ENCODE peak calls at places on chromosomes 1 and 21, in five cellular contexts. M is mammary epithelial cell, R is IMR-90, Q is GM23248, U is fibroblast of lung. C is an unnamed sample.

GRCh38 chr1:8424539-8425116 is 106.7 kb downstream of the SLC45A1 start:
- DNase-seq in Q (no peak), R (no peak), U (no peak), M (peak; percentile 28), C (no peak)

GRCh38 chr1:22930235-22930912 is 42.3 kb downstream of the LACTBL1 start:
- DNase-seq in M (peak; percentile 16), R (peak; percentile 17), U (peak; percentile 8), Q (peak; percentile 65), C (no peak)

GRCh38 chr1:228341814-228342626 is 64.6 kb downstream of the TRIM11 start:
- DNase-seq in M (no peak), U (no peak), R (no peak), Q (no peak), C (no peak)

GRCh38 chr1:214506972-214507431 is 44.4 kb downstream of the PTPN14 start:
- DNase-seq in Q (no peak), U (peak; percentile 57), R (no peak), M (peak; percentile 43), C (peak; percentile 39)

GRCh38 chr1:117732956-117733355 is 127.1 kb downstream of the TENT5C start:
- DNase-seq in M (no peak), U (no peak), Q (no peak), R (no peak), C (no peak)

GRCh38 chr1:178540646-178541045 is 27.7 kb downstream of the TEX35 start:
- DNase-seq in M (peak; percentile 36), R (peak; percentile 94), Q (peak; percentile 94), U (peak; percentile 79), C (peak; percentile 73)

GRCh38 chr1:209349372-209350324 is 233.9 kb upstream of the CAMK1G start:
- DNase-seq in U (peak; percentile 74), R (peak; percentile 55), M (no peak), Q (peak; percentile 45), C (peak; percentile 65)

GRCh38 chr1:187310038-187310437 is 481.3 kb downstream of the PLA2G4A start:
- DNase-seq in U (no peak), M (no peak), Q (no peak), R (no peak), C (no peak)

GRCh38 chr1:110478241-110478640 is 27.3 kb downstream of the PROK1 start:
- DNase-seq in U (no peak), R (no peak), M (no peak), Q (no peak), C (no peak)

GRCh38 chr1:85998105-85998504 is 158.5 kb downstream of the COL24A1 start:
- DNase-seq in U (no peak), M (no peak), R (peak; percentile 39), Q (no peak), C (no peak)

GRCh38 chr1:147541672-147542548 is 609 bp downstream of the BCL9 start:
- DNase-seq in R (peak; percentile 39), M (no peak), U (peak; percentile 64), Q (peak; percentile 73), C (peak; percentile 54)

GRCh38 chr1:95386915-95387314 is 152.9 kb downstream of the RWDD3 start:
- DNase-seq in M (no peak), R (no peak), U (no peak), Q (no peak), C (no peak)

GRCh38 chr1:246907472-246907871 is 24.3 kb downstream of the AHCTF1 start:
- DNase-seq in U (peak; percentile 66), R (peak; percentile 72), M (peak; percentile 5), Q (peak; percentile 71), C (peak; percentile 55)

GRCh38 chr1:70764747-70765146 is 282.9 kb downstream of the PTGER3 start:
- DNase-seq in Q (peak; percentile 75), M (no peak), R (no peak), U (peak; percentile 24), C (peak; percentile 6)

GRCh38 chr1:226119169-226119568 is 56.7 kb downstream of the H3-3A start:
- DNase-seq in M (no peak), U (no peak), Q (no peak), R (no peak), C (no peak)

GRCh38 chr1:229526695-229527094 is 18.6 kb upstream of the NUP133 start:
- DNase-seq in U (no peak), R (no peak), M (no peak), Q (no peak), C (no peak)

GRCh38 chr1:23196627-23197328 is 20.5 kb downstream of the HTR1D start:
- DNase-seq in Q (peak; percentile 95), M (peak; percentile 98), U (peak; percentile 100), R (peak; percentile 98), C (peak; percentile 100)

GRCh38 chr1:34744851-34745250 is 10.0 kb upstream of the GJB5 start:
- DNase-seq in Q (no peak), U (no peak), M (no peak), R (no peak), C (no peak)

GRCh38 chr1:224459051-224459450 is 24.5 kb upstream of the WDR26 start:
- DNase-seq in R (no peak), Q (no peak), U (no peak), M (no peak), C (no peak)

GRCh38 chr1:247681288-247681897 is 1.9 kb upstream of the OR13G1 start:
- DNase-seq in R (peak; percentile 27), Q (peak; percentile 49), M (peak; percentile 41), U (peak; percentile 4), C (no peak)

GRCh38 chr1:71557138-71557537 is 476.3 kb upstream of the ZRANB2 start:
- DNase-seq in M (no peak), R (no peak), Q (no peak), U (peak; percentile 5), C (no peak)

GRCh38 chr1:76939107-76939816 is 72.0 kb downstream of the ST6GALNAC5 start:
- DNase-seq in U (peak; percentile 82), R (peak; percentile 37), Q (peak; percentile 57), M (no peak), C (peak; percentile 79)

GRCh38 chr1:163094589-163094988 is 25.4 kb downstream of the RGS4 start:
- DNase-seq in R (no peak), U (peak; percentile 60), Q (no peak), M (no peak), C (no peak)

GRCh38 chr21:44414291-44415072 is 40.8 kb upstream of the LRRC3 start:
- DNase-seq in Q (no peak), R (no peak), M (no peak), U (no peak), C (no peak)

GRCh38 chr1:163585796-163586195 is 264.0 kb downstream of the NUF2 start:
- DNase-seq in M (no peak), Q (no peak), R (no peak), U (no peak), C (no peak)

GRCh38 chr1:9689971-9690381 is 38.4 kb downstream of the PIK3CD start:
- DNase-seq in R (no peak), M (no peak), Q (peak; percentile 59), U (peak; percentile 13), C (no peak)

GRCh38 chr21:14541840-14542495 is 4.1 kb downstream of the SAMSN1 start:
- DNase-seq in Q (no peak), U (no peak), R (no peak), M (no peak), C (no peak)

GRCh38 chr1:225427249-225428065 is at the start of gene LBR:
- DNase-seq in R (peak; percentile 16), U (peak; percentile 42), Q (peak; percentile 71), M (no peak), C (peak; percentile 16)

GRCh38 chr1:226657788-226658537 is 81.1 kb downstream of the ITPKB start:
- DNase-seq in M (peak; percentile 91), R (no peak), Q (no peak), U (no peak), C (no peak)

GRCh38 chr1:108955881-108956280 is 7.4 kb downstream of the CLCC1 start:
- DNase-seq in U (no peak), Q (no peak), M (no peak), R (no peak), C (no peak)

GRCh38 chr1:85611390-85611789 is 30.8 kb downstream of the CCN1 start:
- DNase-seq in U (peak; percentile 95), R (peak; percentile 93), Q (peak; percentile 94), M (peak; percentile 35), C (peak; percentile 94)

GRCh38 chr21:46081022-46081861 is 16.7 kb upstream of the COL6A2 start:
- DNase-seq in U (no peak), Q (peak; percentile 82), M (no peak), R (no peak), C (no peak)

GRCh38 chr1:233500111-233500510 is 113.8 kb upstream of the KCNK1 start:
- DNase-seq in R (no peak), U (no peak), Q (no peak), M (no peak), C (no peak)

GRCh38 chr1:25902462-25902861 is 3.8 kb downstream of the STMN1 start:
- DNase-seq in U (no peak), R (no peak), M (no peak), Q (no peak), C (no peak)
- H3K9ac ChIP-seq in U (no peak overlapping the region), R (no peak overlapping the region), M (no peak overlapping the region), Q (no peak overlapping the region), C (no peak overlapping the region)

DNA sequence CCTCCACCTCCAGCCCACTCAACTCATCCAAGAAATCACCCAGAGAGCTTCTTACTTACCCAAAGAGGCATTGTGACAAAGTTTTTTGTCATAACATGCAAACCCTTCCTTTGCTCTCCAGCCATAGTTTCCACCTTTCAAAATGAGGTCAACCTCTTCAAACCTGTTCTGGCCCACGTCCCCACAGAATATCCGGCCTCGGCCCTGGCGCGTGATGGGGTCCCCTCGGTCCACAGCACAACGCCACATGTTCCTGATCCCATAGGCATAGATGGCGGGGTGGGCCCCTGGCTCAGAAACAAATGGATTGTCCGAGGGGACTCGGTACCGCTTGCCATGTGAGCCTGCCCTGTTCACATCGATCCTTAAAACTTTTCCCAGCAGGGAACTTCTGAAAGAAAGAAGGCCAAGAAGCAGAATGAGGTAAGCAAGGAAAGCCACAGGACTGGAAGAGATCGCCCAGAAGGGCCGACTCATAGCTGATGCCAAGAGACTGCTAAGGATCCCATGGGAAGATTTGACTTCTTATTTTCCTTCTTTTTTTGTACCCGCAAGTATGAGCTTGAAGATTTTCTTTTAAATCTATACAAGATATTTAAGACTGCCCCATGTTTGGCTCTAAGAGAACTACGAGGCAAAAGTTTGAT is 7.8 kb downstream of the HHIPL2 start:
- DNase-seq in U (peak; percentile 18), R (peak; percentile 16), M (no peak), Q (peak; percentile 23), C (no peak)
- H2AFZ ChIP-seq in U (no peak overlapping the region), R (peak overlapping the region; percentile 68), M (no peak overlapping the region), Q (no peak overlapping the region), C (no peak overlapping the region)

GRCh38 chr1:55214214-55214902 is 806 bp downstream of the USP24 start:
- DNase-seq in Q (peak; percentile 55), U (peak; percentile 29), M (peak; percentile 12), R (no peak), C (no peak)
- H3K4me1 ChIP-seq in Q (peaks cover 36% of the 10 kb centered on the region), U (peaks cover 15% of the 10 kb centered on the region), M (peaks cover 24% of the 10 kb centered on the region), R (peaks cover 6% of the 10 kb centered on the region), C (peaks cover 11% of the 10 kb centered on the region)

DNA sequence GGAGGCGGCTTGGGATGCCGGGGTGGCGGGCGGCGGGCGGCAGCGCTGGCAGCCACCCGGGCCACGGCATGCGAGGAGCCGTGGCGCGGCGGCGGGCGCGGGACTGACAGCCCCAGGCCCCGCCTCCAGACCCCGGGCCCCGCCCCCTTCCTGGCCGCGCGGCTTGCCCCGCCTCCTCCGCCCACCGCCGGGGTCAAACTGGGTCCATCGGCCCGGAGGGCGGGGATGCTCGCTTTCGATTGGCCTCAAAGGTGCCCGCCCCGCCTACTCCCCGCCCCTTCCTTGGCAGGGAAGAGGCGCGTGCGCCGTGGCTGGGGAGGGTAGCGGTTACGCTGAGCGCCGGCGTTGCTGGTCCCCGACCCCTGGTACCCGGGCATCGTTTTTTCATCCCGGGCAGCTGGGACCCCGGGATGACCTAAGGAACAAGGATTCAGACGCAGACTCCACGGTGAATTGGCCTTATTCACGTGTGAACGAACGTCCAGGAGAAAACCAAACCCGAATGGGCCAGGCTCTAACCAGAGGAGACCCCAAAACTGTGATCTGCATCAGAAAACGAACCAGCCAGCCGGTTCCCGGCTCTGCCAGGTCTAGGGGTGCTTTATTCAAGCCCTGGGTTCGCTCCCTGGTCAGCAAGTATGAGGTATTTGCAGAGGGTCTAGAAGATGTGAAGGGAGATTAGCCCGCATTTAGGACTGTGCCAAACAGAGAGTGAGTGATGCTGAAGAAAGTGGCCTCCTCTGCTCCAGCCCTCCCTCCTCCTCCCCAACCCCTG is 117.2 kb upstream of the GUCA2B start:
- DNase-seq in U (peak; percentile 88), Q (peak; percentile 97), R (peak; percentile 85), M (peak; percentile 87), C (peak; percentile 74)
- H3K9ac ChIP-seq in U (peak overlapping the region; percentile 30), Q (peak overlapping the region; percentile 67), R (peak overlapping the region; percentile 79), M (peak overlapping the region; percentile 80), C (peak overlapping the region; percentile 91)

C was measured in astrocyte.